ENCODE peak calls at places on chromosomes 2 and 18, in four cellular contexts. One of them, this sample, is unnamed.

GRCh38 chr2:237200462-237200861 is 114.8 kb downstream of the COPS8 start:
- DNase-seq in stomach: no peak
- DNase-seq in Peyer's patch: no peak
- DNase-seq in nephron progenitor cell: no peak
- DNase-seq in this sample: no peak

GRCh38 chr2:113309655-113310387 is 31.1 kb upstream of the PAX8 start:
- DNase-seq in stomach: no peak
- DNase-seq in Peyer's patch: no peak
- DNase-seq in nephron progenitor cell: no peak
- DNase-seq in this sample: no peak

GRCh38 chr2:11811036-11811654 is 64.7 kb downstream of the LPIN1 start:
- DNase-seq in stomach: no peak
- DNase-seq in Peyer's patch: no peak
- DNase-seq in nephron progenitor cell: no peak
- DNase-seq in this sample: no peak

GRCh38 chr2:102082591-102083586 is 59.7 kb upstream of the IL1R1 start:
- DNase-seq in stomach: no peak
- DNase-seq in Peyer's patch: no peak
- DNase-seq in nephron progenitor cell: no peak
- DNase-seq in this sample: peak; percentile 43

GRCh38 chr2:27412419-27413152 is 3.2 kb upstream of the PPM1G start:
- DNase-seq in stomach: no peak
- DNase-seq in Peyer's patch: no peak
- DNase-seq in nephron progenitor cell: no peak
- DNase-seq in this sample: no peak

GRCh38 chr2:236246711-236247246 is 17.4 kb downstream of the ASB18 start:
- DNase-seq in stomach: no peak
- DNase-seq in Peyer's patch: no peak
- DNase-seq in nephron progenitor cell: no peak
- DNase-seq in this sample: no peak

GRCh38 chr2:96773922-96774321 is 13.2 kb downstream of the CNNM4 start:
- DNase-seq in stomach: peak; percentile 33
- DNase-seq in Peyer's patch: no peak
- DNase-seq in nephron progenitor cell: no peak
- DNase-seq in this sample: no peak

GRCh38 chr2:233061591-233062446 is 1.7 kb downstream of the INPP5D start:
- DNase-seq in stomach: peak; percentile 60
- DNase-seq in Peyer's patch: no peak
- DNase-seq in nephron progenitor cell: peak; percentile 51
- DNase-seq in this sample: peak; percentile 78

GRCh38 chr2:142980246-142981068 is 103.0 kb downstream of the KYNU start:
- DNase-seq in stomach: no peak
- DNase-seq in Peyer's patch: no peak
- DNase-seq in nephron progenitor cell: no peak
- DNase-seq in this sample: no peak

GRCh38 chr2:26613241-26614204 is 27.6 kb downstream of the CIB4 start:
- DNase-seq in stomach: no peak
- DNase-seq in Peyer's patch: no peak
- DNase-seq in nephron progenitor cell: no peak
- DNase-seq in this sample: no peak

GRCh38 chr2:224584111-224584764 is 925 bp downstream of the CUL3 start:
- DNase-seq in stomach: peak; percentile 36
- DNase-seq in Peyer's patch: peak; percentile 56
- DNase-seq in nephron progenitor cell: peak; percentile 45
- DNase-seq in this sample: no peak

GRCh38 chr2:181573140-181573736 is 83.7 kb downstream of the CERKL start:
- DNase-seq in stomach: no peak
- DNase-seq in Peyer's patch: no peak
- DNase-seq in nephron progenitor cell: no peak
- DNase-seq in this sample: no peak

GRCh38 chr18:75100832-75101630 is 107.9 kb downstream of the PTGR3 start:
- DNase-seq in stomach: peak; percentile 7
- DNase-seq in Peyer's patch: no peak
- DNase-seq in nephron progenitor cell: no peak
- DNase-seq in this sample: no peak

GRCh38 chr2:30232027-30232800 is 880 bp downstream of the LBH start:
- DNase-seq in stomach: peak; percentile 47
- DNase-seq in Peyer's patch: peak; percentile 68
- DNase-seq in nephron progenitor cell: peak; percentile 70
- DNase-seq in this sample: peak; percentile 85

GRCh38 chr2:36727586-36727985 is 31.1 kb downstream of the VIT start:
- DNase-seq in stomach: no peak
- DNase-seq in Peyer's patch: no peak
- DNase-seq in nephron progenitor cell: no peak
- DNase-seq in this sample: no peak

GRCh38 chr2:229665158-229665557 is 49.2 kb downstream of the DNER start:
- DNase-seq in stomach: no peak
- DNase-seq in Peyer's patch: no peak
- DNase-seq in nephron progenitor cell: no peak
- DNase-seq in this sample: no peak

GRCh38 chr18:55592572-55592971 is 4.6 kb upstream of the TCF4 start:
- DNase-seq in stomach: no peak
- DNase-seq in Peyer's patch: no peak
- DNase-seq in nephron progenitor cell: no peak
- DNase-seq in this sample: no peak

GRCh38 chr18:61127714-61128485 is 205.3 kb upstream of the CDH20 start:
- DNase-seq in stomach: no peak
- DNase-seq in Peyer's patch: no peak
- DNase-seq in nephron progenitor cell: no peak
- DNase-seq in this sample: no peak

GRCh38 chr2:41496908-41497307 is 550.9 kb upstream of the PKDCC start:
- DNase-seq in stomach: no peak
- DNase-seq in Peyer's patch: no peak
- DNase-seq in nephron progenitor cell: no peak
- DNase-seq in this sample: no peak

GRCh38 chr2:234981197-234982095 is 29.6 kb downstream of the SH3BP4 start:
- DNase-seq in stomach: peak; percentile 63
- DNase-seq in Peyer's patch: no peak
- DNase-seq in nephron progenitor cell: peak; percentile 57
- DNase-seq in this sample: no peak

GRCh38 chr2:149741646-149742045 is 154.1 kb upstream of the MMADHC start:
- DNase-seq in stomach: no peak
- DNase-seq in Peyer's patch: no peak
- DNase-seq in nephron progenitor cell: no peak
- DNase-seq in this sample: no peak

GRCh38 chr2:168336786-168337388 is 89.5 kb upstream of the STK39 start:
- DNase-seq in stomach: peak; percentile 75
- DNase-seq in Peyer's patch: peak; percentile 75
- DNase-seq in nephron progenitor cell: no peak
- DNase-seq in this sample: peak; percentile 27

GRCh38 chr2:39228413-39229209 is 15.2 kb downstream of the CDKL4 start:
- DNase-seq in stomach: no peak
- DNase-seq in Peyer's patch: no peak
- DNase-seq in nephron progenitor cell: no peak
- DNase-seq in this sample: no peak

GRCh38 chr18:54148151-54148550 is 76.3 kb downstream of the MBD2 start:
- DNase-seq in stomach: no peak
- DNase-seq in Peyer's patch: no peak
- DNase-seq in nephron progenitor cell: no peak
- DNase-seq in this sample: no peak

GRCh38 chr2:52475600-52475999 is 1292.0 kb upstream of the CHAC2 start:
- DNase-seq in stomach: no peak
- DNase-seq in Peyer's patch: no peak
- DNase-seq in nephron progenitor cell: no peak
- DNase-seq in this sample: no peak

GRCh38 chr2:143177081-143177786 is 48.0 kb downstream of the ARHGAP15 start:
- DNase-seq in stomach: no peak
- DNase-seq in Peyer's patch: no peak
- DNase-seq in nephron progenitor cell: no peak
- DNase-seq in this sample: peak; percentile 34

DNA sequence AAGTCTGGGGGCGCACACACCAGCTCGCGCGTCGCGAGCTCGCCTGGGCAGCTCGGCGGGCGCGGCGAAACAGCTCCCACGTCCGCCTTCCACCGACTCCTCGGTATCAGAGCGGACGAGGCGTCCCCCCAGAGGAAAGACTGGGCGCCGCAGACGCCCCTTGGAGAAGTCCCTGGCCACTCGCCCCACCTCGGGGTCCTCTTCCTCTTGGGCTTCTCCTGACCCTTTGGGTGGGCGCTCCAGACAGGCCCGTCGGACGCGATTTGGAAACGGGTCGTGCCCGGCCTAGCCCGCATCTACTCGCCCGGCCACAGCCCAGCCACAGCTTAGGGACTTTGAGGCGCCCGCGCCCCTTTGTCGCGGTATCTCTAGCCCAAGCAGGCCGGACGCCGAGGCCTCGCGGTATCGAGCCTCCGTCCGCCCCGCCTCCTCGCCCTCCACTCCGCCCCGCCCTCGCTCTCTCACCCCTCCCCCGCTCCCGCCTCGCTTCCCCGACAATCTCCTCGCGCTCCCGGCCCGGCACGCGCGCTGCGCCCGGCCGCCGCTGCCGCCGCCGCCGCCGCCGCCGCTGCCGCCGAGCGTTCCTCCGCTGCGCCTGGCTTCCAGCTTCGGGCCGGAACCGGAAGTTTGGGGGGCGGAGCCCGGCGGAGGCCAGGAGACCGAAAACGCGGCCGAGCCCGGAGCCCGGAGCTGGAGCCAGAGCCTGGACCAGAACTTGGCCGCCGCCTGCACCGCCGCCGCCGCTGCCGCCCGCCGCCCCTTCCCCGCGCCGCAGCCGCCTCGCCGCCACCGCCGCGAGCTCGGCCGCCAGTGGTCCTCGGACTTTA is 752 bp upstream of the ACVR2A start:
- DNase-seq in stomach: peak; percentile 93
- DNase-seq in Peyer's patch: peak; percentile 96
- DNase-seq in nephron progenitor cell: peak; percentile 97
- DNase-seq in this sample: peak; percentile 92
- TF ChIP-seq CTCF in stomach: peak; percentile 34
- TF ChIP-seq CTCF in Peyer's patch: peak; percentile 37
- TF ChIP-seq CTCF in nephron progenitor cell: no peak
- TF ChIP-seq CTCF in this sample: no peak

DNA sequence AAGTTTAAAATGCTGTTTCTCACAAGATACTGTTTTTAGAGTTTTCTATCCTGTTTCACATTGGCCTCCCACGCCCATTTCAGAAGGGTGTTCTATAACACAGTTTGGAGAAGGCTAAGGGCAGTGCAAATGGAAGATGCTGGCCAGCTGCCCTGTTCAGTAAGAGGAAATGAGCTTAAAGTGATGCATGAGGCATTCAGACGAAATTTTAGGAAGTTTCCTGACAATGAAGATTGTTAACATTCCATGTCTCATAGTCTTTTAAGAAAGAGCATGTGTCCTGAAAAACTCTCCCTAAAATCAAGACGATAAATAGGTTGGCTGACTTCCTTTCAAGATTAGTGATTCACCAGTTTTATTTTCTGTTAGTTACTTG is 484.2 kb upstream of the NRP2 start:
- DNase-seq in stomach: no peak
- DNase-seq in Peyer's patch: no peak
- DNase-seq in nephron progenitor cell: no peak
- DNase-seq in this sample: no peak
- TF ChIP-seq CTCF in stomach: no peak
- TF ChIP-seq CTCF in Peyer's patch: no peak
- TF ChIP-seq CTCF in nephron progenitor cell: no peak
- TF ChIP-seq CTCF in this sample: no peak

GRCh38 chr2:32727157-32727556 is 99.3 kb downstream of the TTC27 start:
- DNase-seq in stomach: no peak
- DNase-seq in Peyer's patch: no peak
- DNase-seq in nephron progenitor cell: no peak
- DNase-seq in this sample: no peak

GRCh38 chr2:32732135-32732534 is 104.3 kb downstream of the TTC27 start:
- DNase-seq in stomach: no peak
- DNase-seq in Peyer's patch: no peak
- DNase-seq in nephron progenitor cell: no peak
- DNase-seq in this sample: no peak

GRCh38 chr2:32735370-32735769 is 107.5 kb downstream of the TTC27 start:
- DNase-seq in stomach: no peak
- DNase-seq in Peyer's patch: no peak
- DNase-seq in nephron progenitor cell: no peak
- DNase-seq in this sample: no peak

GRCh38 chr2:32738939-32739338 is 111.1 kb downstream of the TTC27 start:
- DNase-seq in stomach: no peak
- DNase-seq in Peyer's patch: no peak
- DNase-seq in nephron progenitor cell: no peak
- DNase-seq in this sample: no peak

GRCh38 chr2:32732912-32733472 is 105.1 kb downstream of the TTC27 start:
- DNase-seq in stomach: no peak
- DNase-seq in Peyer's patch: no peak
- DNase-seq in nephron progenitor cell: no peak
- DNase-seq in this sample: peak; percentile 23
- TF ChIP-seq CTCF in stomach: no peak
- TF ChIP-seq CTCF in Peyer's patch: no peak
- TF ChIP-seq CTCF in nephron progenitor cell: no peak
- TF ChIP-seq CTCF in this sample: no peak

DNA sequence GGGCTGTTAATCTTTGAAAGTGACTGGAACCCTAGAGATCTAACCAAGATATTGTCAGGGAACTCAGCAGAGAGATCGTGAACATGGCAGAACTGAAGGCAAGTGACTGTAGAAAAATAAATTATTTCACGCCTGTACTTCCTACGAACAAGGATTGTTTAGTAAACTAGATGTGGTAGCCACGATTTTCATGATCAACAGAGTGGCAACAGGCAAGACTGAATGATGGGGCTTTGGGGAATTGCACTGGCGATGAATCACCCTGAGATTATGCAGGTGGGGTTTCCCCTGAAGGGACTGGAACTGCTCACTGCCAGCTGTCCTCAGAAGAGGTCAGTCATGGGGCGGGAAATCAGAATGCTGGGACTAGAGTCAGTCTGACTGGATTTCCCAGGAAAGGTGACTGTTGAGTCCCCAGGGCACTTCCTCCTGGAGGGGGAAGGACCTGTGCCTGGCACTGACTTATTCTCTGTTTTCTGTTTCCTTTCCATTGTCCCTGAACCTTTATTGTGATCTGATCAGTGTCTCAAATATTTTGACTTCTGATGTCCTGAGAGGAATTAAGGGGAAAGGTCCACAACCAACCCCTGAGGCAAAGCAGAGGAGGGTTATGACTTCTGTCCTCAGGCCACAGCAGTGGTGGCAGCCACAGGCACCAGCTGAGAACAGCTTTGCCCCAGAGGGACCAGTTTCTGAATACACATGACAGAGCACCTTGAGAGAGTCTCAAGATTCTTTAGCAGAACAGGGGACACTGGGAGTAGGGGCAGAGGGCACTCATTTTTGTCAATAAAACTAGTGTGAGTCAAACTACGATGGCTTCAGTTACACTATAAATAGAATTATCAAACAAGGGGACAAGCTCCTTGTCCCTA is 70.0 kb downstream of the NAB1 start:
- DNase-seq in stomach: peak; percentile 41
- DNase-seq in Peyer's patch: no peak
- DNase-seq in nephron progenitor cell: peak; percentile 27
- DNase-seq in this sample: peak; percentile 63
- TF ChIP-seq CTCF in stomach: no peak
- TF ChIP-seq CTCF in Peyer's patch: no peak
- TF ChIP-seq CTCF in nephron progenitor cell: no peak
- TF ChIP-seq CTCF in this sample: no peak

GRCh38 chr2:186457908-186458307 is 28.2 kb upstream of the ZC3H15 start:
- DNase-seq in stomach: no peak
- DNase-seq in Peyer's patch: no peak
- DNase-seq in nephron progenitor cell: no peak
- DNase-seq in this sample: no peak

GRCh38 chr2:186460465-186460864 is 25.6 kb upstream of the ZC3H15 start:
- DNase-seq in stomach: no peak
- DNase-seq in Peyer's patch: no peak
- DNase-seq in nephron progenitor cell: no peak
- DNase-seq in this sample: no peak

GRCh38 chr2:186455613-186456012 is 30.4 kb upstream of the ZC3H15 start:
- DNase-seq in stomach: no peak
- DNase-seq in Peyer's patch: no peak
- DNase-seq in nephron progenitor cell: no peak
- DNase-seq in this sample: no peak

GRCh38 chr2:186456941-186457340 is 29.1 kb upstream of the ZC3H15 start:
- DNase-seq in stomach: no peak
- DNase-seq in Peyer's patch: no peak
- DNase-seq in nephron progenitor cell: no peak
- DNase-seq in this sample: no peak

GRCh38 chr2:186459009-186459408 is 27.1 kb upstream of the ZC3H15 start:
- DNase-seq in stomach: no peak
- DNase-seq in Peyer's patch: no peak
- DNase-seq in nephron progenitor cell: no peak
- DNase-seq in this sample: no peak
- TF ChIP-seq CTCF in stomach: no peak
- TF ChIP-seq CTCF in Peyer's patch: peak; percentile 70
- TF ChIP-seq CTCF in nephron progenitor cell: no peak
- TF ChIP-seq CTCF in this sample: no peak

This sample was measured in GM13976.